ENCODE peak calls at places on chromosomes 3 and 15, in ten cellular contexts. E is ACHN, K is activated gamma-delta T cell treated with Interleukin-2 at 50 U/mL for 16 hours, R is HEK293T, P is T-helper 2 cell, A is pancreas, M is cardiac muscle cell, Q is HFFc6, B is NCI-H1930, Z is anterior cingulate cortex. Y is an unnamed sample.
A peak's percentile ranks its signal among the peaks of the same experiment; 100 is the strongest.

GRCh38 chr3:43948013-43948412 is 257.3 kb downstream of the ABHD5 start:
- DNase-seq in E (no peak), K (no peak), R (no peak), P (no peak), A (no peak), M (no peak), Q (no peak), B (no peak), Z (no peak), Y (no peak)

GRCh38 chr3:7271631-7272030 is 410.7 kb downstream of the GRM7 start:
- DNase-seq in E (no peak), K (no peak), R (no peak), P (no peak), A (no peak), M (no peak), Q (no peak), B (no peak), Z (no peak), Y (no peak)

GRCh38 chr3:192570757-192571156 is 156.6 kb downstream of the FGF12 start:
- DNase-seq in E (no peak), K (no peak), R (peak; percentile 5), P (no peak), A (no peak), M (peak; percentile 19), Q (no peak), B (no peak), Z (no peak), Y (no peak)

GRCh38 chr15:72353266-72353665 is 22.5 kb downstream of the HEXA start:
- DNase-seq in E (no peak), K (no peak), R (no peak), P (no peak), A (no peak), M (no peak), Q (peak; percentile 40), B (no peak), Z (no peak), Y (no peak)

GRCh38 chr3:128408693-128409620 is 57.7 kb downstream of the DNAJB8 start:
- DNase-seq in E (peak; percentile 3), K (no peak), R (no peak), P (no peak), A (peak; percentile 56), M (no peak), Q (no peak), B (no peak), Z (no peak), Y (no peak)

GRCh38 chr15:38530113-38530512 is 34.5 kb downstream of the RASGRP1 start:
- DNase-seq in E (no peak), K (no peak), R (no peak), P (no peak), A (no peak), M (no peak), Q (no peak), B (no peak), Z (no peak), Y (no peak)

GRCh38 chr15:74167891-74168331 is 5.6 kb upstream of the ISLR start:
- DNase-seq in E (no peak), K (no peak), R (no peak), P (no peak), A (no peak), M (no peak), Q (no peak), B (no peak), Z (no peak), Y (no peak)

GRCh38 chr15:52083603-52084002 is 29.0 kb downstream of the BCL2L10 start:
- DNase-seq in E (no peak), K (no peak), R (no peak), P (no peak), A (no peak), M (no peak), Q (no peak), B (no peak), Z (no peak), Y (no peak)

GRCh38 chr3:131907809-131908208 is 127.0 kb downstream of the CPNE4 start:
- DNase-seq in E (no peak), K (no peak), R (no peak), P (no peak), A (no peak), M (peak; percentile 40), Q (no peak), B (no peak), Z (no peak), Y (no peak)

GRCh38 chr3:4834403-4834866 is 144.8 kb upstream of the BHLHE40 start:
- DNase-seq in E (no peak), K (peak; percentile 71), R (no peak), P (no peak), A (no peak), M (no peak), Q (no peak), B (no peak), Z (no peak), Y (no peak)

GRCh38 chr15:99967841-99968371 is 234.7 kb upstream of the LYSMD4 start:
- DNase-seq in E (no peak), K (no peak), R (no peak), P (no peak), A (no peak), M (peak; percentile 10), Q (no peak), B (no peak), Z (no peak), Y (no peak)

GRCh38 chr3:78659386-78659987 is 1108.3 kb downstream of the ROBO1 start:
- DNase-seq in E (peak; percentile 37), K (no peak), R (peak; percentile 17), P (no peak), A (peak; percentile 18), M (peak; percentile 68), Q (peak; percentile 23), B (no peak), Z (no peak), Y (no peak)

GRCh38 chr15:59687831-59688230 is 1.3 kb downstream of the BNIP2 start:
- DNase-seq in E (peak; percentile 27), K (peak; percentile 9), R (no peak), P (no peak), A (no peak), M (peak; percentile 57), Q (no peak), B (no peak), Z (no peak), Y (no peak)

GRCh38 chr3:61562042-61562809 is 855 bp downstream of the PTPRG start:
- DNase-seq in E (peak; percentile 16), K (no peak), R (peak; percentile 36), P (no peak), A (peak; percentile 21), M (peak; percentile 32), Q (no peak), B (no peak), Z (peak; percentile 33), Y (no peak)

GRCh38 chr3:5317572-5317971 is 130.1 kb downstream of the EDEM1 start:
- DNase-seq in E (no peak), K (no peak), R (no peak), P (no peak), A (no peak), M (no peak), Q (no peak), B (no peak), Z (no peak), Y (no peak)

GRCh38 chr15:76382987-76383728 is 46.6 kb downstream of the ISL2 start:
- DNase-seq in E (no peak), K (no peak), R (no peak), P (no peak), A (no peak), M (no peak), Q (no peak), B (no peak), Z (no peak), Y (no peak)

GRCh38 chr3:43914269-43914668 is 223.5 kb downstream of the ABHD5 start:
- DNase-seq in E (no peak), K (no peak), R (no peak), P (no peak), A (no peak), M (no peak), Q (no peak), B (no peak), Z (no peak), Y (no peak)

GRCh38 chr15:80404719-80405553 is 754 bp downstream of the ARNT2 start:
- DNase-seq in E (peak; percentile 18), K (no peak), R (peak; percentile 56), P (no peak), A (no peak), M (peak; percentile 12), Q (no peak), B (no peak), Z (peak; percentile 53), Y (no peak)

GRCh38 chr3:151067158-151067557 is 18.3 kb upstream of the MED12L start:
- DNase-seq in E (peak; percentile 13), K (no peak), R (no peak), P (no peak), A (no peak), M (peak; percentile 15), Q (no peak), B (no peak), Z (no peak), Y (no peak)

GRCh38 chr3:194766845-194767244 is 81.2 kb downstream of the FAM43A start:
- DNase-seq in E (no peak), K (no peak), R (no peak), P (no peak), A (no peak), M (no peak), Q (no peak), B (no peak), Z (no peak), Y (no peak)

GRCh38 chr15:51443282-51443914 is 101.9 kb downstream of the GLDN start:
- DNase-seq in E (no peak), K (no peak), R (no peak), P (no peak), A (no peak), M (no peak), Q (no peak), B (no peak), Z (no peak), Y (no peak)

GRCh38 chr3:159263750-159264561 is 462.1 kb downstream of the MFSD1 start:
- DNase-seq in E (peak; percentile 51), K (no peak), R (peak; percentile 28), P (no peak), A (peak; percentile 20), M (peak; percentile 66), Q (peak; percentile 50), B (no peak), Z (no peak), Y (no peak)

GRCh38 chr3:35498506-35499210 is 140.7 kb upstream of the ARPP21 start:
- DNase-seq in E (no peak), K (no peak), R (no peak), P (no peak), A (no peak), M (peak; percentile 18), Q (no peak), B (no peak), Z (no peak), Y (no peak)

GRCh38 chr3:149314807-149315578 is 18.4 kb downstream of the TM4SF18 start:
- DNase-seq in E (peak; percentile 53), K (no peak), R (no peak), P (no peak), A (no peak), M (peak; percentile 86), Q (peak; percentile 88), B (no peak), Z (no peak), Y (no peak)

GRCh38 chr3:78988324-78988723 is 779.5 kb downstream of the ROBO1 start:
- DNase-seq in E (peak; percentile 46), K (no peak), R (no peak), P (no peak), A (no peak), M (peak; percentile 38), Q (peak; percentile 14), B (no peak), Z (no peak), Y (no peak)